ENCODE peak calls at places on chromosomes 11 and 22, in ten cellular contexts. E is activated naive CD4-positive, alpha-beta T cell treated with anti-CD3 and anti-CD28 coated beads, Interleukin-2, amount 50 U/mL, for 16 hours; I is astrocyte of the spinal cord; J is left ventricle myocardium inferior; L is T-helper 1 cell; C is astrocyte of the cerebellum; V is mesothelial cell of epicardium; B is activated CD4-positive, alpha-beta T cell treated with anti-CD3 and anti-CD28 coated beads for 48 hours; D is upper lobe of left lung; P is AG08395. Z is an unnamed sample.

GRCh38 chr11:69274531-69275016 is 19.4 kb upstream of the MYEOV start:
- DNase-seq in P (no peak), L (no peak), I (no peak), J (no peak), D (peak), B (no peak), E (no peak), C (no peak), V (no peak), Z (no peak)

GRCh38 chr22:42608481-42609361 is 6.0 kb downstream of the POLDIP3 start:
- DNase-seq in B (peak), P (peak), C (peak), J (no peak), L (no peak), E (no peak), I (peak), D (no peak), V (no peak), Z (no peak)

GRCh38 chr11:2885017-2885675 is 429 bp downstream of the CDKN1C start:
- DNase-seq in P (peak), E (peak), D (peak), V (peak), L (no peak), C (no peak), I (peak), B (peak), J (peak), Z (no peak)

GRCh38 chr11:109423114-109423859 is 1.3 kb downstream of the C11orf87 start:
- DNase-seq in B (peak), L (no peak), I (peak), V (peak), C (no peak), P (peak), J (no peak), E (no peak), D (peak), Z (no peak)

GRCh38 chr22:45603631-45604030 is 68.0 kb upstream of the ATXN10 start:
- DNase-seq in L (no peak), J (no peak), D (no peak), V (no peak), I (no peak), C (no peak), E (no peak), P (no peak), B (no peak), Z (no peak)

GRCh38 chr22:44870021-44870420 is 117.6 kb downstream of the ARHGAP8 start:
- DNase-seq in J (no peak), C (no peak), I (no peak), D (no peak), P (no peak), L (no peak), V (no peak), E (no peak), B (peak), Z (no peak)

GRCh38 chr22:19871845-19872778 is 17.4 kb upstream of the GNB1L start:
- DNase-seq in V (no peak), L (no peak), E (peak), D (no peak), P (no peak), I (no peak), J (no peak), B (peak), C (no peak), Z (peak)

GRCh38 chr22:39153220-39153860 is 860 bp upstream of the CBX7 start:
- DNase-seq in D (no peak), J (no peak), C (no peak), E (no peak), L (no peak), P (no peak), I (no peak), B (no peak), V (no peak), Z (no peak)

Z was measured in CD14-positive monocyte.